ENCODE peak calls at places on chromosomes 11 and 22, in eight cellular contexts. One of them, this sample, is unnamed.

GRCh38 chr22:48259991-48260670 is 1497.7 kb downstream of the TBC1D22A start:
- DNase-seq in GM12865: no peak
- DNase-seq in lung: no peak
- DNase-seq in cardiac fibroblast: no peak
- DNase-seq in AG09309: no peak
- DNase-seq in fibroblast of pulmonary artery: no peak
- DNase-seq in epithelial cell of esophagus: no peak
- DNase-seq in fibroblast of lung: no peak
- DNase-seq in this sample: no peak

GRCh38 chr11:66629356-66629755 is 9.1 kb upstream of the RBM4 start:
- DNase-seq in cardiac fibroblast: no peak
- DNase-seq in GM12865: no peak
- DNase-seq in fibroblast of lung: no peak
- DNase-seq in fibroblast of pulmonary artery: no peak
- DNase-seq in AG09309: no peak
- DNase-seq in lung: no peak
- DNase-seq in epithelial cell of esophagus: no peak
- DNase-seq in this sample: no peak

GRCh38 chr22:42635531-42635930 is 4.9 kb downstream of the ATP5MGL start:
- DNase-seq in fibroblast of pulmonary artery: peak; percentile 77
- DNase-seq in lung: peak; percentile 48
- DNase-seq in epithelial cell of esophagus: peak; percentile 95
- DNase-seq in GM12865: no peak
- DNase-seq in fibroblast of lung: peak; percentile 93
- DNase-seq in cardiac fibroblast: peak; percentile 85
- DNase-seq in AG09309: peak; percentile 75
- DNase-seq in this sample: peak; percentile 87

GRCh38 chr22:44365196-44365802 is 52.5 kb upstream of the SHISAL1 start:
- DNase-seq in fibroblast of pulmonary artery: no peak
- DNase-seq in epithelial cell of esophagus: peak; percentile 46
- DNase-seq in GM12865: no peak
- DNase-seq in cardiac fibroblast: no peak
- DNase-seq in lung: no peak
- DNase-seq in AG09309: no peak
- DNase-seq in fibroblast of lung: peak; percentile 29
- DNase-seq in this sample: no peak

GRCh38 chr11:2693271-2693833 is 6.4 kb downstream of the KCNQ1OT1 start:
- DNase-seq in lung: no peak
- DNase-seq in epithelial cell of esophagus: no peak
- DNase-seq in AG09309: no peak
- DNase-seq in GM12865: no peak
- DNase-seq in fibroblast of lung: no peak
- DNase-seq in fibroblast of pulmonary artery: no peak
- DNase-seq in cardiac fibroblast: no peak
- DNase-seq in this sample: no peak

GRCh38 chr11:124108158-124108557 is 7.1 kb upstream of the VWA5A start:
- DNase-seq in GM12865: peak; percentile 51
- DNase-seq in AG09309: no peak
- DNase-seq in fibroblast of lung: peak; percentile 28
- DNase-seq in cardiac fibroblast: peak; percentile 39
- DNase-seq in epithelial cell of esophagus: peak; percentile 47
- DNase-seq in fibroblast of pulmonary artery: peak; percentile 60
- DNase-seq in lung: no peak
- DNase-seq in this sample: peak; percentile 55

GRCh38 chr11:106086850-106087249 is 9.4 kb downstream of the AASDHPPT start:
- DNase-seq in AG09309: no peak
- DNase-seq in epithelial cell of esophagus: no peak
- DNase-seq in GM12865: no peak
- DNase-seq in cardiac fibroblast: no peak
- DNase-seq in fibroblast of lung: no peak
- DNase-seq in lung: no peak
- DNase-seq in fibroblast of pulmonary artery: no peak
- DNase-seq in this sample: no peak

GRCh38 chr11:11620966-11621880 is 582 bp downstream of the GALNT18 start:
- DNase-seq in lung: peak; percentile 39
- DNase-seq in cardiac fibroblast: peak; percentile 13
- DNase-seq in AG09309: no peak
- DNase-seq in GM12865: peak; percentile 72
- DNase-seq in epithelial cell of esophagus: peak; percentile 51
- DNase-seq in fibroblast of lung: peak; percentile 34
- DNase-seq in fibroblast of pulmonary artery: no peak
- DNase-seq in this sample: peak; percentile 3

GRCh38 chr22:25057013-25057881 is 104.7 kb downstream of the KIAA1671 start:
- DNase-seq in lung: peak; percentile 51
- DNase-seq in GM12865: peak; percentile 62
- DNase-seq in cardiac fibroblast: peak; percentile 52
- DNase-seq in fibroblast of pulmonary artery: peak; percentile 50
- DNase-seq in AG09309: no peak
- DNase-seq in fibroblast of lung: no peak
- DNase-seq in epithelial cell of esophagus: peak; percentile 65
- DNase-seq in this sample: peak; percentile 31

GRCh38 chr11:3178349-3178748 is 13.2 kb upstream of the OSBPL5 start:
- DNase-seq in cardiac fibroblast: peak; percentile 59
- DNase-seq in lung: no peak
- DNase-seq in epithelial cell of esophagus: no peak
- DNase-seq in AG09309: no peak
- DNase-seq in fibroblast of lung: peak; percentile 86
- DNase-seq in GM12865: no peak
- DNase-seq in fibroblast of pulmonary artery: peak; percentile 41
- DNase-seq in this sample: peak; percentile 32

GRCh38 chr11:116851631-116852030 is 14.2 kb upstream of the APOA1 start:
- DNase-seq in epithelial cell of esophagus: no peak
- DNase-seq in fibroblast of pulmonary artery: peak; percentile 59
- DNase-seq in cardiac fibroblast: no peak
- DNase-seq in lung: no peak
- DNase-seq in fibroblast of lung: peak; percentile 26
- DNase-seq in AG09309: no peak
- DNase-seq in GM12865: no peak
- DNase-seq in this sample: no peak

GRCh38 chr11:2825261-2825885 is 60.2 kb downstream of the CDKN1C start:
- DNase-seq in GM12865: no peak
- DNase-seq in fibroblast of lung: peak; percentile 91
- DNase-seq in epithelial cell of esophagus: no peak
- DNase-seq in fibroblast of pulmonary artery: peak; percentile 69
- DNase-seq in lung: peak; percentile 72
- DNase-seq in cardiac fibroblast: peak; percentile 78
- DNase-seq in AG09309: peak; percentile 48
- DNase-seq in this sample: peak; percentile 69

GRCh38 chr11:3026803-3027202 is 30.4 kb downstream of the CARS1 start:
- DNase-seq in epithelial cell of esophagus: no peak
- DNase-seq in AG09309: no peak
- DNase-seq in fibroblast of pulmonary artery: no peak
- DNase-seq in lung: no peak
- DNase-seq in cardiac fibroblast: no peak
- DNase-seq in GM12865: no peak
- DNase-seq in fibroblast of lung: no peak
- DNase-seq in this sample: no peak

GRCh38 chr11:64833198-64833502 is 11.3 kb downstream of the CDC42BPG start:
- DNase-seq in lung: no peak
- DNase-seq in fibroblast of pulmonary artery: no peak
- DNase-seq in epithelial cell of esophagus: no peak
- DNase-seq in cardiac fibroblast: no peak
- DNase-seq in fibroblast of lung: no peak
- DNase-seq in AG09309: no peak
- DNase-seq in GM12865: no peak
- DNase-seq in this sample: no peak

GRCh38 chr11:94449437-94449836 is 44.2 kb downstream of the MRE11 start:
- DNase-seq in GM12865: no peak
- DNase-seq in fibroblast of lung: peak; percentile 66
- DNase-seq in cardiac fibroblast: peak; percentile 60
- DNase-seq in fibroblast of pulmonary artery: peak; percentile 81
- DNase-seq in lung: no peak
- DNase-seq in epithelial cell of esophagus: peak; percentile 98
- DNase-seq in AG09309: peak; percentile 64
- DNase-seq in this sample: peak; percentile 40

GRCh38 chr11:31254411-31254810 is 115.1 kb downstream of the DCDC1 start:
- DNase-seq in fibroblast of pulmonary artery: peak; percentile 55
- DNase-seq in lung: no peak
- DNase-seq in GM12865: no peak
- DNase-seq in AG09309: no peak
- DNase-seq in epithelial cell of esophagus: peak; percentile 91
- DNase-seq in cardiac fibroblast: peak; percentile 41
- DNase-seq in fibroblast of lung: peak; percentile 41
- DNase-seq in this sample: no peak

GRCh38 chr11:291281-292210 is 2.6 kb downstream of the PGGHG start:
- DNase-seq in fibroblast of pulmonary artery: no peak
- DNase-seq in AG09309: no peak
- DNase-seq in cardiac fibroblast: no peak
- DNase-seq in epithelial cell of esophagus: no peak
- DNase-seq in GM12865: no peak
- DNase-seq in fibroblast of lung: no peak
- DNase-seq in lung: no peak
- DNase-seq in this sample: no peak
- TF ChIP-seq CTCF in fibroblast of pulmonary artery: no peak
- TF ChIP-seq CTCF in AG09309: no peak
- TF ChIP-seq CTCF in cardiac fibroblast: no peak
- TF ChIP-seq CTCF in epithelial cell of esophagus: no peak
- TF ChIP-seq CTCF in GM12865: no peak
- TF ChIP-seq CTCF in fibroblast of lung: no peak
- TF ChIP-seq CTCF in lung: no peak
- TF ChIP-seq CTCF in this sample: no peak

GRCh38 chr11:72037554-72038311 is 39.0 kb downstream of the IL18BP start:
- DNase-seq in cardiac fibroblast: peak; percentile 26
- DNase-seq in epithelial cell of esophagus: peak; percentile 63
- DNase-seq in lung: no peak
- DNase-seq in fibroblast of lung: no peak
- DNase-seq in fibroblast of pulmonary artery: no peak
- DNase-seq in AG09309: no peak
- DNase-seq in GM12865: no peak
- DNase-seq in this sample: no peak
- H3K4me3 ChIP-seq in cardiac fibroblast: peak overlapping the region; percentile 66
- H3K4me3 ChIP-seq in epithelial cell of esophagus: peak overlapping the region; percentile 29
- H3K4me3 ChIP-seq in lung: no peak overlapping the region
- H3K4me3 ChIP-seq in fibroblast of lung: peak overlapping the region; percentile 47
- H3K4me3 ChIP-seq in fibroblast of pulmonary artery: peak overlapping the region; percentile 71
- H3K4me3 ChIP-seq in AG09309: peak overlapping the region; percentile 70
- H3K4me3 ChIP-seq in GM12865: no peak overlapping the region
- H3K4me3 ChIP-seq in this sample: peak overlapping the region; percentile 73

DNA sequence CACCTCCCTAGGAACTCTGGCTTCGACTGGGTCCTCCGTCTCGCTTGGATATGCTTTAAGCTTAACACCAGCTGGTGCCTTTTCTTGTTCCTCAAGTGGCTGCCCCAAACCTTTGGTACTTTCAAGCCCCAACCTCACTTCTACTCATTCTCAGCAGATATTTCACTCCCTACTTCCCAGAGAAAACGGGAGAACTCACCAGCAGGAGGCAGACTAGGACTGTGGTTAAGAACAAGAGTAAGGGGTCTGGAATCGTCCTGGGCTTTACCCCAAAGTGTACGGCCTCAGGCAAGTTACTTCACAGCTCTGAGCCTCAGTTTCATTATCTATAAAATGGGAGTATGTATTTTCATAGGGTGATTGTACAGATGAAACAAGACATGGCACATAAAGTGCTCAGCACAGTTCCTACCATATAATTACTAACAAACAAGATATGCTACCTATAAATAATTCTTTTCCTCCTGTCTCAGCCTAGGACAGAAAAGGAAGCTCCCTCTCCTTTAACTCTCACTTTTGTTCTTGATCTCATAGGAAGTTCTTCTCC is 37.8 kb downstream of the PAMR1 start:
- DNase-seq in cardiac fibroblast: peak; percentile 80
- DNase-seq in epithelial cell of esophagus: peak; percentile 40
- DNase-seq in lung: no peak
- DNase-seq in GM12865: no peak
- DNase-seq in AG09309: no peak
- DNase-seq in fibroblast of lung: peak; percentile 69
- DNase-seq in fibroblast of pulmonary artery: peak; percentile 79
- DNase-seq in this sample: peak; percentile 69
- TF ChIP-seq CTCF in cardiac fibroblast: peak; percentile 61
- TF ChIP-seq CTCF in epithelial cell of esophagus: peak; percentile 51
- TF ChIP-seq CTCF in lung: no peak
- TF ChIP-seq CTCF in GM12865: peak; percentile 31
- TF ChIP-seq CTCF in AG09309: peak; percentile 65
- TF ChIP-seq CTCF in fibroblast of lung: peak; percentile 68
- TF ChIP-seq CTCF in fibroblast of pulmonary artery: peak; percentile 75
- TF ChIP-seq CTCF in this sample: peak; percentile 69

GRCh38 chr22:23603266-23603665 is 23.2 kb upstream of the IGLL1 start:
- DNase-seq in fibroblast of lung: no peak
- DNase-seq in epithelial cell of esophagus: no peak
- DNase-seq in GM12865: no peak
- DNase-seq in lung: no peak
- DNase-seq in cardiac fibroblast: no peak
- DNase-seq in fibroblast of pulmonary artery: no peak
- DNase-seq in AG09309: no peak
- DNase-seq in this sample: no peak

GRCh38 chr22:23608583-23608982 is 23.5 kb downstream of the DRICH1 start:
- DNase-seq in lung: no peak
- DNase-seq in fibroblast of pulmonary artery: peak; percentile 29
- DNase-seq in fibroblast of lung: peak; percentile 20
- DNase-seq in cardiac fibroblast: peak; percentile 17
- DNase-seq in GM12865: no peak
- DNase-seq in AG09309: no peak
- DNase-seq in epithelial cell of esophagus: no peak
- DNase-seq in this sample: no peak

GRCh38 chr22:23604939-23605712 is 25.0 kb upstream of the IGLL1 start:
- DNase-seq in fibroblast of lung: no peak
- DNase-seq in epithelial cell of esophagus: no peak
- DNase-seq in lung: no peak
- DNase-seq in GM12865: no peak
- DNase-seq in fibroblast of pulmonary artery: no peak
- DNase-seq in cardiac fibroblast: no peak
- DNase-seq in AG09309: no peak
- DNase-seq in this sample: no peak

GRCh38 chr22:23609983-23610781 is 21.9 kb downstream of the DRICH1 start:
- DNase-seq in lung: no peak
- DNase-seq in fibroblast of lung: no peak
- DNase-seq in fibroblast of pulmonary artery: no peak
- DNase-seq in epithelial cell of esophagus: no peak
- DNase-seq in cardiac fibroblast: no peak
- DNase-seq in GM12865: no peak
- DNase-seq in AG09309: no peak
- DNase-seq in this sample: no peak

DNA sequence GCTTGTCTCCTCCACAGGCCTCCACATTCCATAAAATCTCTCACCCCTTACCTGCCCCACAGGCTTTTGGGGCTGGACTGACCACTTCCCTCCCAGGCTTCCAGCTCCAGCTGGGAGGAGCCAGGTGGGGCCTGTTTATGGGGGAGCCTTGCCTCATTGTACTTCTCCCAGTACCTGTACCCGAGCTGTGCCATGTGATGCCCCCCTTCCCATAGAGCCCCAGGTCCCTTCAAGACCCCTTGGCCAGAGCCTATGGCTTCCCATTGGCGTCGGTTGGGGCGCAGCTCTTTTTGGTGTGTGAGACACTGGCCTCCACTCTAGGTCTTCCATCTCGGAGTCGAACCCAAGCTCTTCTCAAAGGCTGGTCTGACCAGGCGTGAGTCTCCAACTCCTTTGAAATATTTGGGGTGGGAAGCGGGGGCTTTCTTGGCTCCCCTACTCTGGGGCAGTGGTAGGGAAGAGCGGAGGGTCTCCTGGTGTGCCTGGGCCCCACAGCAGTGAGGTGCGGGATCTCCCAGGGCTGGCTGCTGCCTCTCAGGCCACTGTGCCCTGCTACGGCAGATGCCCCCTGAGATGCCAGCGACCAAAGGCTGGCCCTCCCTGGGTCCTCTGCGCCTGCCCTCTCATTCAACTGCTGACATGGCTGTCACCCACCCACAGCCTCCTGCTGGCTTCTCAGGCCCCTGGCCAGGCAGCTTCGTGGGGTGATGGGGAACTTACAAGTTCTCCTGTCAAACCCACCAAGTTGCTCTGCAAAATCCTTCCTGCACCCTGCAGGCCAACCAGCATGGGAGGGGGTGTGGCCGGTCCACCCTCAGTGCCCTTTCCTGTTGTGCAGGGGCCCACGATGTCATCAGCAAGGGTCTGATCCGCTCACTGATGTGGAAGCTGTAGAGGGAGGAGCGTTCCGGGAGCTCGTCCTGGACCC is 25.7 kb downstream of the DRICH1 start:
- DNase-seq in AG09309: no peak
- DNase-seq in fibroblast of pulmonary artery: no peak
- DNase-seq in GM12865: no peak
- DNase-seq in epithelial cell of esophagus: no peak
- DNase-seq in cardiac fibroblast: no peak
- DNase-seq in lung: no peak
- DNase-seq in fibroblast of lung: no peak
- DNase-seq in this sample: no peak
- H3K4me3 ChIP-seq in AG09309: no peak overlapping the region
- H3K4me3 ChIP-seq in fibroblast of pulmonary artery: no peak overlapping the region
- H3K4me3 ChIP-seq in GM12865: no peak overlapping the region
- H3K4me3 ChIP-seq in epithelial cell of esophagus: no peak overlapping the region
- H3K4me3 ChIP-seq in cardiac fibroblast: no peak overlapping the region
- H3K4me3 ChIP-seq in lung: no peak overlapping the region
- H3K4me3 ChIP-seq in fibroblast of lung: no peak overlapping the region
- H3K4me3 ChIP-seq in this sample: no peak overlapping the region